ENCODE peak calls at places on chromosomes 11 and 22, in nine cellular contexts. N is astrocyte of the spinal cord, C is A549, R is MM.1S, J is GM06990, W is psoas muscle, Q is esophagus muscularis mucosa, T is hepatocyte, P is tibial artery. F is an unnamed sample.

GRCh38 chr11:60871378-60872061 is 4.2 kb downstream of the ZP1 start:
- DNase-seq in W (no peak), Q (no peak), T (no peak), N (peak), C (no peak), R (no peak), P (peak), J (no peak), F (no peak)

GRCh38 chr11:9313648-9314290 is 624 bp downstream of the TMEM41B start:
- DNase-seq in N (peak), C (peak), W (no peak), P (no peak), J (no peak), Q (no peak), R (peak), T (peak), F (no peak)

GRCh38 chr22:41762980-41763779 is 37.3 kb upstream of the CCDC134 start:
- DNase-seq in R (peak), W (no peak), C (no peak), N (no peak), P (no peak), J (peak), Q (no peak), T (peak), F (peak)

GRCh38 chr11:114774599-114775365 is 96.5 kb downstream of the NXPE2 start:
- DNase-seq in C (peak), W (peak), J (no peak), Q (no peak), R (no peak), T (peak), N (peak), P (no peak), F (peak)

GRCh38 chr11:133929401-133930052 is 27.2 kb downstream of the IGSF9B start:
- DNase-seq in Q (no peak), P (no peak), J (no peak), W (no peak), R (no peak), N (no peak), C (no peak), T (no peak), F (no peak)

GRCh38 chr11:19756675-19757475 is 44.2 kb downstream of the NAV2 start:
- DNase-seq in W (peak), R (no peak), N (no peak), C (no peak), J (no peak), P (peak), Q (no peak), T (no peak), F (no peak)

GRCh38 chr11:130156108-130157022 is 3.2 kb upstream of the ST14 start:
- DNase-seq in Q (no peak), N (peak), C (peak), J (no peak), P (no peak), W (no peak), T (no peak), R (no peak), F (no peak)

GRCh38 chr11:121648306-121648705 is 195.5 kb upstream of the SORL1-AS1 start:
- DNase-seq in J (no peak), Q (no peak), W (no peak), P (no peak), C (no peak), R (no peak), N (no peak), T (no peak), F (no peak)

GRCh38 chr11:112302226-112302868 is 41.7 kb upstream of the PLET1 start:
- DNase-seq in R (no peak), J (no peak), Q (no peak), C (no peak), N (peak), P (no peak), T (no peak), W (no peak), F (no peak)

GRCh38 chr22:35378547-35379078 is 2.3 kb upstream of the HMOX1 start:
- DNase-seq in R (no peak), C (no peak), Q (no peak), P (no peak), W (no peak), N (no peak), T (no peak), J (no peak), F (no peak)

GRCh38 chr22:35381424-35381772 is 502 bp downstream of the HMOX1 start:
- DNase-seq in Q (no peak), T (peak), W (no peak), P (no peak), C (no peak), R (peak), N (no peak), J (no peak), F (no peak)

GRCh38 chr22:35380013-35380412 is 883 bp upstream of the HMOX1 start:
- DNase-seq in W (no peak), Q (no peak), N (no peak), T (peak), J (no peak), C (no peak), P (no peak), R (no peak), F (no peak)

GRCh38 chr22:35379146-35379993 is 1.5 kb upstream of the HMOX1 start:
- DNase-seq in P (no peak), Q (no peak), T (peak), R (no peak), N (no peak), C (no peak), J (no peak), W (no peak), F (no peak)

GRCh38 chr22:35380537-35381423 is at the start of gene HMOX1:
- DNase-seq in J (peak), R (peak), C (peak), W (peak), N (peak), Q (peak), T (peak), P (peak), F (peak)
- TF ChIP-seq CTCF in J (peak), R (peak), C (no peak), W (no peak), N (peak), Q (peak), T (peak), P (no peak), F (no peak)

GRCh38 chr22:29202231-29203192 is 3.2 kb upstream of the EMID1 start:
- DNase-seq in T (no peak), C (peak), N (peak), R (peak), W (peak), P (no peak), J (peak), Q (no peak), F (peak)
- TF ChIP-seq CTCF in T (peak), C (peak), N (peak), R (peak), W (peak), P (no peak), J (peak), Q (peak), F (peak)

DNA sequence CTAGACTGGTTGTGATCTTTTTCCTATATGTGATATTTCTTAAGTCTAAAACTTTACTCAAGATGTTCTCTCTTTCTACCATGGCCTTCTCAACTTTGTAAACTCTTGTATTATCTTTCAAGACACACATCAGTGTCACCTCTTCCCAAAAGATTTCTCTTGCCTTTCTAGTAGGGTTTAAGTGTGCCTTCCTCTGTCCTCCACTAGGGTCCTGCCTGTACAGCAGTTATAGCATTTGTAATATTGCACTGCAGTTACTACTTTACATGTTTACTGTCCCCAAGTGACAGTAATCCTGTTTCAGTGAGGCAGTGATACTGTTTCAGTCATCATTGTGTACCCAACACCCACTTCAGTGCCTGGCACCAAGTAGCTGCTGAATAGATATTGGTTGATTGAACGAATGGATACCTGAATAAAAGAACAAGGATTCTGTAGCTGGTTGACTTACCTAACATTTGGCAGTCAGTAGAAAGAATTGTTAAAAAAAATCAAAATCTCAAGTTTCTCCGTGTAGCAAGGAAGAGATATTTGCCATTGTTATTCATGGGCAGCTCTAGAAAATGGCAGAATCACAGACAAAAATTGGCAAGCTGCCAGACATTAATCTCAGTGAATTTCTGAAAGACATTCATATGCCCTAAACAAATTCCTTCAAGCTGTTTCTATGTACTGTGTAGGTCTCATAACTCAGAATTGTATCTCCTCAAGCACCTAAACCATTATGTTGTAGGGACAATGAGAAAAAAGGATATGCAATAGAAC is 79.4 kb downstream of the RBMXL2 start:
- DNase-seq in W (no peak), R (no peak), N (no peak), C (no peak), P (no peak), Q (no peak), T (no peak), J (no peak), F (no peak)
- TF ChIP-seq CTCF in W (no peak), R (peak), N (peak), C (no peak), P (no peak), Q (no peak), T (no peak), J (no peak), F (no peak)

DNA sequence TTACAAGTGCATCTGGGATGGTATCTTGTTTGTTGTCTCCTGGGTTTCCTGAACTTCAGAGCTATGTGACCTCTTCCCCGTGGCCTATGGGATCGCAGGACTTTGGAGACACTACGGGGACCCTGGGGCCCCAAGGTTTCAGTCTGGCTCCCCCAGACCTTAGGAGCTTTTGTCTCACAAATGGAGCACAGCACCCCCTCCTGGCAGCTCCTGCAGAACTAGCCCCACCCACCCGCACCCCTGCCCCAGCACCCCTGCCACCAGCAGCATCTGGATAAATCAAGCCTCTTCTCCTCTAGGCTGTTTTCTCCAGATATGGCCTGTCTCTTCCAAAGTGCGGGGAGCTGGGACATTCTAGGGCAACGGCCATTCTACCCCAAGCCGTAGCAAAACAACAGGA is 10.4 kb downstream of the RCOR2 start:
- DNase-seq in Q (no peak), N (no peak), J (no peak), P (no peak), R (no peak), C (no peak), W (no peak), T (peak), F (peak)
- TF ChIP-seq CTCF in Q (peak), N (peak), J (peak), P (no peak), R (no peak), C (peak), W (no peak), T (peak), F (peak)

GRCh38 chr22:33798401-33798800 is 121.9 kb downstream of the LARGE1 start:
- DNase-seq in R (no peak), P (no peak), C (no peak), Q (no peak), N (no peak), W (no peak), J (no peak), T (no peak), F (no peak)
- TF ChIP-seq CTCF in R (no peak), P (no peak), C (no peak), Q (no peak), N (no peak), W (no peak), J (no peak), T (no peak), F (no peak)